ENCODE peak calls at places on chromosomes 1 and 21, in four cellular contexts. Z is H1, Q is K562, O is GM12878. F is an unnamed sample.

GRCh38 chr1:213649373-213649772 is 338.4 kb upstream of the PROX1 start:
- DNase-seq in O (no peak), Z (no peak), Q (no peak), F (no peak)

GRCh38 chr1:9111957-9112356 is 16.9 kb downstream of the GPR157 start:
- DNase-seq in Q (no peak), O (no peak), Z (no peak), F (no peak)

GRCh38 chr1:162009501-162010174 is 14.0 kb downstream of the OLFML2B start:
- DNase-seq in O (no peak), Z (no peak), Q (no peak), F (no peak)

GRCh38 chr1:155967410-155968400 is 10.6 kb downstream of the ARHGEF2 start:
- DNase-seq in Z (no peak), Q (no peak), O (no peak), F (peak)

GRCh38 chr21:24716306-24716918 is 890.9 kb downstream of the MRPL39 start:
- DNase-seq in Z (no peak), Q (no peak), O (no peak), F (no peak)

GRCh38 chr1:240101737-240102136 is 10.1 kb downstream of the FMN2 start:
- DNase-seq in Z (no peak), Q (no peak), O (no peak), F (no peak)

GRCh38 chr1:183251101-183251958 is 65.3 kb downstream of the LAMC2 start:
- DNase-seq in Q (no peak), Z (no peak), O (no peak), F (no peak)

GRCh38 chr21:37986751-37987399 is 70.6 kb upstream of the KCNJ6 start:
- DNase-seq in O (no peak), Q (no peak), Z (no peak), F (no peak)

GRCh38 chr1:232486006-232486405 is 143.9 kb downstream of the SIPA1L2 start:
- DNase-seq in Z (no peak), O (no peak), Q (no peak), F (no peak)

GRCh38 chr1:243483084-243483845 is 227.4 kb downstream of the SDCCAG8 start:
- DNase-seq in Q (no peak), Z (no peak), O (no peak), F (peak)

GRCh38 chr1:243481101-243481500 is 225.3 kb downstream of the SDCCAG8 start:
- DNase-seq in Q (no peak), Z (no peak), O (no peak), F (no peak)

GRCh38 chr1:243487036-243487648 is 231.3 kb downstream of the SDCCAG8 start:
- DNase-seq in Q (no peak), Z (no peak), O (no peak), F (no peak)

GRCh38 chr1:243483952-243484351 is 228.1 kb downstream of the SDCCAG8 start:
- DNase-seq in O (no peak), Z (no peak), Q (no peak), F (no peak)

GRCh38 chr1:243482237-243483022 is 226.6 kb downstream of the SDCCAG8 start:
- DNase-seq in Q (no peak), Z (no peak), O (no peak), F (peak)
- TF ChIP-seq NRF1 in Q (no peak), Z (no peak), O (no peak), F (no peak)

GRCh38 chr1:94061513-94062443 is 59.2 kb downstream of the ABCA4 start:
- DNase-seq in Q (peak), Z (no peak), O (no peak), F (peak)
- TF ChIP-seq RFX5 in Q (no peak), Z (no peak), O (no peak), F (no peak)

GRCh38 chr1:206803221-206803730 is 31.0 kb upstream of the IL10 start:
- DNase-seq in O (peak), Z (no peak), Q (no peak), F (no peak)
- TF ChIP-seq NRF1 in O (no peak), Z (no peak), Q (no peak), F (no peak)

GRCh38 chr1:15411593-15412487 is 2.2 kb downstream of the EFHD2 start:
- DNase-seq in Q (peak), O (no peak), Z (no peak), F (no peak)
- TF ChIP-seq RFX5 in Q (no peak), O (no peak), Z (no peak), F (no peak)

DNA sequence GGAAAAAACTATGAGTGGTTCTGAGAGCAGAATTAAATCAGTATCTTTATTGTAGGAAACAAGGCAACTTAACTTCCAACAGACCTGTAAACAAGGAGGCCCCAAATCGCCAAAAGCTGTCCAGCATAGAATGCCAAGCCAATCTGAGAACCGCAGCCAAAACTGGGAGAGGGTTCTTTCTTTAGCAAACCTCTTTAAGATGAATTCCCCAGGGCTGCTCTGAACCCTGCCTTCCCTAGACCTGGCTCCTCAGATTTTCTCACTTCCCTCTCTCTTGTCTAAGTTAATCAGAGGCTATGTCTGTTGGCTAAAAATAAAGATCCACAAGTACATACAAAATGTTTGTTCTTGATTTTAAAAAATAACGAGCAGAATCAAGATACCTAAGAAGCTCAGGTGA is 141.4 kb downstream of the SMYD3 start:
- DNase-seq in Z (no peak), Q (no peak), O (no peak), F (no peak)
- TF ChIP-seq NRF1 in Z (no peak), Q (no peak), O (no peak), F (no peak)

GRCh38 chr1:170247751-170248521 is 102.2 kb downstream of the NTMT2 start:
- DNase-seq in Z (no peak), O (peak), Q (no peak), F (no peak)
- TF ChIP-seq RFX5 in Z (no peak), O (no peak), Q (no peak), F (no peak)